ENCODE peak calls at places on chromosomes 2 and 18, in seven cellular contexts. One of them, this sample, is unnamed.

GRCh38 chr2:190973726-190974628 is 40.0 kb downstream of the STAT1 start:
- DNase-seq in mucosa of descending colon: no peak
- DNase-seq in lower leg skin: no peak
- DNase-seq in WERI-Rb-1: no peak
- DNase-seq in astrocyte of the spinal cord: no peak
- DNase-seq in epithelial cell of esophagus: no peak
- DNase-seq in transverse colon: no peak
- DNase-seq in this sample: no peak

GRCh38 chr18:44733754-44734465 is 53.2 kb downstream of the SETBP1 start:
- DNase-seq in WERI-Rb-1: no peak
- DNase-seq in transverse colon: no peak
- DNase-seq in epithelial cell of esophagus: peak
- DNase-seq in lower leg skin: no peak
- DNase-seq in astrocyte of the spinal cord: peak
- DNase-seq in mucosa of descending colon: no peak
- DNase-seq in this sample: no peak

GRCh38 chr2:108268001-108268400 is 20.7 kb upstream of the SULT1C2 start:
- DNase-seq in lower leg skin: no peak
- DNase-seq in WERI-Rb-1: no peak
- DNase-seq in astrocyte of the spinal cord: peak
- DNase-seq in epithelial cell of esophagus: peak
- DNase-seq in transverse colon: no peak
- DNase-seq in mucosa of descending colon: no peak
- DNase-seq in this sample: no peak

GRCh38 chr2:181393472-181393871 is 63.7 kb upstream of the ITGA4 start:
- DNase-seq in mucosa of descending colon: no peak
- DNase-seq in lower leg skin: no peak
- DNase-seq in WERI-Rb-1: no peak
- DNase-seq in astrocyte of the spinal cord: peak
- DNase-seq in epithelial cell of esophagus: peak
- DNase-seq in transverse colon: no peak
- DNase-seq in this sample: no peak

GRCh38 chr18:32160547-32160946 is 29.3 kb upstream of the MEP1B start:
- DNase-seq in transverse colon: peak
- DNase-seq in lower leg skin: no peak
- DNase-seq in astrocyte of the spinal cord: no peak
- DNase-seq in epithelial cell of esophagus: peak
- DNase-seq in mucosa of descending colon: no peak
- DNase-seq in WERI-Rb-1: no peak
- DNase-seq in this sample: no peak

GRCh38 chr2:179842498-179843153 is 18.8 kb downstream of the ZNF385B start:
- DNase-seq in epithelial cell of esophagus: no peak
- DNase-seq in lower leg skin: no peak
- DNase-seq in transverse colon: no peak
- DNase-seq in WERI-Rb-1: peak
- DNase-seq in astrocyte of the spinal cord: peak
- DNase-seq in mucosa of descending colon: no peak
- DNase-seq in this sample: peak

GRCh38 chr2:163600801-163601200 is 135.0 kb downstream of the FIGN start:
- DNase-seq in epithelial cell of esophagus: no peak
- DNase-seq in astrocyte of the spinal cord: no peak
- DNase-seq in lower leg skin: no peak
- DNase-seq in transverse colon: no peak
- DNase-seq in WERI-Rb-1: no peak
- DNase-seq in mucosa of descending colon: no peak
- DNase-seq in this sample: no peak

GRCh38 chr2:162297925-162298552 is 20.4 kb downstream of the IFIH1 start:
- DNase-seq in astrocyte of the spinal cord: peak
- DNase-seq in lower leg skin: peak
- DNase-seq in epithelial cell of esophagus: peak
- DNase-seq in mucosa of descending colon: no peak
- DNase-seq in WERI-Rb-1: peak
- DNase-seq in transverse colon: peak
- DNase-seq in this sample: peak

GRCh38 chr2:99340669-99341236 is 3.6 kb downstream of the EIF5B start:
- DNase-seq in mucosa of descending colon: no peak
- DNase-seq in transverse colon: no peak
- DNase-seq in astrocyte of the spinal cord: no peak
- DNase-seq in lower leg skin: no peak
- DNase-seq in WERI-Rb-1: no peak
- DNase-seq in epithelial cell of esophagus: peak
- DNase-seq in this sample: no peak

GRCh38 chr18:12645751-12646203 is 12.1 kb downstream of the SPIRE1 start:
- DNase-seq in lower leg skin: peak
- DNase-seq in WERI-Rb-1: peak
- DNase-seq in astrocyte of the spinal cord: no peak
- DNase-seq in mucosa of descending colon: no peak
- DNase-seq in transverse colon: no peak
- DNase-seq in epithelial cell of esophagus: peak
- DNase-seq in this sample: no peak

GRCh38 chr2:139872032-139872431 is 1091.8 kb upstream of the NXPH2 start:
- DNase-seq in astrocyte of the spinal cord: no peak
- DNase-seq in WERI-Rb-1: no peak
- DNase-seq in mucosa of descending colon: no peak
- DNase-seq in lower leg skin: no peak
- DNase-seq in transverse colon: no peak
- DNase-seq in epithelial cell of esophagus: no peak
- DNase-seq in this sample: no peak

GRCh38 chr2:208820289-208820688 is 413.7 kb downstream of the PTH2R start:
- DNase-seq in astrocyte of the spinal cord: no peak
- DNase-seq in mucosa of descending colon: no peak
- DNase-seq in lower leg skin: no peak
- DNase-seq in transverse colon: no peak
- DNase-seq in epithelial cell of esophagus: peak
- DNase-seq in WERI-Rb-1: no peak
- DNase-seq in this sample: no peak

GRCh38 chr2:129957891-129958290 is 21.6 kb upstream of the RAB6C start:
- DNase-seq in astrocyte of the spinal cord: no peak
- DNase-seq in lower leg skin: no peak
- DNase-seq in mucosa of descending colon: no peak
- DNase-seq in WERI-Rb-1: no peak
- DNase-seq in epithelial cell of esophagus: peak
- DNase-seq in transverse colon: no peak
- DNase-seq in this sample: no peak

GRCh38 chr2:205659922-205660321 is 22.4 kb upstream of the NRP2 start:
- DNase-seq in WERI-Rb-1: no peak
- DNase-seq in epithelial cell of esophagus: no peak
- DNase-seq in lower leg skin: no peak
- DNase-seq in mucosa of descending colon: no peak
- DNase-seq in transverse colon: no peak
- DNase-seq in astrocyte of the spinal cord: no peak
- DNase-seq in this sample: no peak

GRCh38 chr2:224287533-224287932 is 114.4 kb downstream of the FAM124B start:
- DNase-seq in lower leg skin: no peak
- DNase-seq in transverse colon: no peak
- DNase-seq in mucosa of descending colon: no peak
- DNase-seq in epithelial cell of esophagus: no peak
- DNase-seq in astrocyte of the spinal cord: no peak
- DNase-seq in WERI-Rb-1: peak
- DNase-seq in this sample: no peak

GRCh38 chr2:10811552-10811951 is 1.0 kb downstream of the PDIA6 start:
- DNase-seq in transverse colon: no peak
- DNase-seq in lower leg skin: no peak
- DNase-seq in astrocyte of the spinal cord: peak
- DNase-seq in mucosa of descending colon: no peak
- DNase-seq in epithelial cell of esophagus: peak
- DNase-seq in WERI-Rb-1: no peak
- DNase-seq in this sample: no peak

GRCh38 chr2:1070601-1071000 is 120.0 kb downstream of the SNTG2 start:
- DNase-seq in mucosa of descending colon: no peak
- DNase-seq in lower leg skin: no peak
- DNase-seq in transverse colon: no peak
- DNase-seq in epithelial cell of esophagus: no peak
- DNase-seq in WERI-Rb-1: no peak
- DNase-seq in astrocyte of the spinal cord: no peak
- DNase-seq in this sample: no peak

GRCh38 chr2:20050104-20050711 is 1.2 kb downstream of the LAPTM4A start:
- DNase-seq in transverse colon: peak
- DNase-seq in WERI-Rb-1: peak
- DNase-seq in epithelial cell of esophagus: peak
- DNase-seq in mucosa of descending colon: no peak
- DNase-seq in astrocyte of the spinal cord: peak
- DNase-seq in lower leg skin: peak
- DNase-seq in this sample: no peak

GRCh38 chr2:149278146-149278878 is 52.1 kb upstream of the LYPD6 start:
- DNase-seq in mucosa of descending colon: no peak
- DNase-seq in WERI-Rb-1: no peak
- DNase-seq in lower leg skin: no peak
- DNase-seq in transverse colon: no peak
- DNase-seq in epithelial cell of esophagus: no peak
- DNase-seq in astrocyte of the spinal cord: no peak
- DNase-seq in this sample: no peak

GRCh38 chr2:184596819-184597411 is 1.4 kb upstream of the ZNF804A start:
- DNase-seq in epithelial cell of esophagus: peak
- DNase-seq in mucosa of descending colon: no peak
- DNase-seq in astrocyte of the spinal cord: peak
- DNase-seq in lower leg skin: no peak
- DNase-seq in transverse colon: no peak
- DNase-seq in WERI-Rb-1: no peak
- DNase-seq in this sample: no peak
- TF ChIP-seq CTCF in epithelial cell of esophagus: no peak
- TF ChIP-seq CTCF in mucosa of descending colon: no peak
- TF ChIP-seq CTCF in astrocyte of the spinal cord: peak
- TF ChIP-seq CTCF in lower leg skin: no peak
- TF ChIP-seq CTCF in transverse colon: no peak
- TF ChIP-seq CTCF in WERI-Rb-1: no peak
- TF ChIP-seq CTCF in this sample: no peak

GRCh38 chr2:71223767-71224333 is 3.1 kb downstream of the PAIP2B start:
- DNase-seq in astrocyte of the spinal cord: peak
- DNase-seq in WERI-Rb-1: peak
- DNase-seq in lower leg skin: no peak
- DNase-seq in transverse colon: peak
- DNase-seq in mucosa of descending colon: no peak
- DNase-seq in epithelial cell of esophagus: peak
- DNase-seq in this sample: peak
- TF ChIP-seq CTCF in astrocyte of the spinal cord: peak
- TF ChIP-seq CTCF in WERI-Rb-1: peak
- TF ChIP-seq CTCF in lower leg skin: no peak
- TF ChIP-seq CTCF in transverse colon: peak
- TF ChIP-seq CTCF in mucosa of descending colon: no peak
- TF ChIP-seq CTCF in epithelial cell of esophagus: peak
- TF ChIP-seq CTCF in this sample: no peak

DNA sequence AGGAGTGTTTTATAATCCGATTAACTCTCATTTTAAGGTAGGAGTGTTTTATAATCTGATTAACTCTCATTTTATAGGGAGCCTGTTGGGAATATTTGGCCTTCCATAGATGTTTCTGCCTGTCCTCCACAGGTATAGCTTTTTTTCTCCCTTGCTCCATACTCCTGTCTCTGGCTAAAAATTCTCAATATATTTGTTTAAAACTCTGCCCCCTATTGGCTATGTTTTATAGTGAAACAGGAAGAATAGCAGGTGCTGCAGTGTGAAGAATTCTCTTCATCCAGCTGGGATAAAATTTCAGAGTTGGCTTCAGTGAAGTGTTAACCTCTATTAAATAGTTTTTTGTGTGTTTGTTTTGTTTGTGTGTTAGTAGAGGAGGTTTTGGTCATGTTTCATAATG is 1046.0 kb upstream of the TMEFF2 start:
- DNase-seq in astrocyte of the spinal cord: no peak
- DNase-seq in transverse colon: no peak
- DNase-seq in WERI-Rb-1: no peak
- DNase-seq in mucosa of descending colon: no peak
- DNase-seq in lower leg skin: no peak
- DNase-seq in epithelial cell of esophagus: peak
- DNase-seq in this sample: no peak
- TF ChIP-seq CTCF in astrocyte of the spinal cord: peak
- TF ChIP-seq CTCF in transverse colon: peak
- TF ChIP-seq CTCF in WERI-Rb-1: no peak
- TF ChIP-seq CTCF in mucosa of descending colon: no peak
- TF ChIP-seq CTCF in lower leg skin: no peak
- TF ChIP-seq CTCF in epithelial cell of esophagus: peak
- TF ChIP-seq CTCF in this sample: peak

DNA sequence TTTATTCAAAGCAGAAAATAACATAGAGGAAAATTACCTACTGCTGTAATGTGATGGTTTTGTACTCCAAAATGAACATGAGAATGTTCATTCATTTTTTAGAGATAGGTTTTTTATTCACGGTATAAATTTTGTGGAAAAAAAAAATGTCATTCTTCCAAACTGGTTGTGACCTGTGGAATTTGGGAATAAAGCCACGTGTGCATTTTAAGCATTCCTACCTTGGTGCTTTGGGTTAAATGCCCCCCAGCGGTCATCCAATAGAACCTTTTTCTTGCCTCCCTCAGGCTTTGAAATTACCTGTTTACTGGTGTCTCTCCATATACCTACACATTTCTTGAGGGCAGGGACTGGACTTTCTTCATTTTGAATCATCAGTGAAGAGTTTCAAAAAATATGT is 740.7 kb downstream of the DPP10 start:
- DNase-seq in epithelial cell of esophagus: no peak
- DNase-seq in transverse colon: no peak
- DNase-seq in WERI-Rb-1: no peak
- DNase-seq in mucosa of descending colon: no peak
- DNase-seq in astrocyte of the spinal cord: no peak
- DNase-seq in lower leg skin: no peak
- DNase-seq in this sample: no peak
- TF ChIP-seq CTCF in epithelial cell of esophagus: no peak
- TF ChIP-seq CTCF in transverse colon: no peak
- TF ChIP-seq CTCF in WERI-Rb-1: no peak
- TF ChIP-seq CTCF in mucosa of descending colon: no peak
- TF ChIP-seq CTCF in astrocyte of the spinal cord: no peak
- TF ChIP-seq CTCF in lower leg skin: no peak
- TF ChIP-seq CTCF in this sample: peak

GRCh38 chr2:199710551-199710950 is 140.4 kb downstream of the FTCDNL1 start:
- DNase-seq in WERI-Rb-1: no peak
- DNase-seq in epithelial cell of esophagus: no peak
- DNase-seq in transverse colon: no peak
- DNase-seq in lower leg skin: no peak
- DNase-seq in astrocyte of the spinal cord: no peak
- DNase-seq in mucosa of descending colon: no peak
- DNase-seq in this sample: no peak

GRCh38 chr2:199717587-199717907 is 133.4 kb downstream of the FTCDNL1 start:
- DNase-seq in mucosa of descending colon: no peak
- DNase-seq in astrocyte of the spinal cord: no peak
- DNase-seq in lower leg skin: no peak
- DNase-seq in epithelial cell of esophagus: no peak
- DNase-seq in transverse colon: no peak
- DNase-seq in WERI-Rb-1: no peak
- DNase-seq in this sample: no peak

GRCh38 chr2:199718074-199718473 is 132.9 kb downstream of the FTCDNL1 start:
- DNase-seq in astrocyte of the spinal cord: no peak
- DNase-seq in mucosa of descending colon: no peak
- DNase-seq in epithelial cell of esophagus: no peak
- DNase-seq in WERI-Rb-1: no peak
- DNase-seq in transverse colon: no peak
- DNase-seq in lower leg skin: no peak
- DNase-seq in this sample: no peak

GRCh38 chr2:199716807-199717586 is 134.0 kb downstream of the FTCDNL1 start:
- DNase-seq in epithelial cell of esophagus: peak
- DNase-seq in transverse colon: no peak
- DNase-seq in WERI-Rb-1: no peak
- DNase-seq in lower leg skin: no peak
- DNase-seq in mucosa of descending colon: no peak
- DNase-seq in astrocyte of the spinal cord: no peak
- DNase-seq in this sample: no peak

GRCh38 chr2:199713746-199714145 is 137.2 kb downstream of the FTCDNL1 start:
- DNase-seq in astrocyte of the spinal cord: no peak
- DNase-seq in lower leg skin: no peak
- DNase-seq in epithelial cell of esophagus: no peak
- DNase-seq in transverse colon: no peak
- DNase-seq in mucosa of descending colon: no peak
- DNase-seq in WERI-Rb-1: no peak
- DNase-seq in this sample: no peak
- TF ChIP-seq CTCF in astrocyte of the spinal cord: no peak
- TF ChIP-seq CTCF in lower leg skin: no peak
- TF ChIP-seq CTCF in epithelial cell of esophagus: no peak
- TF ChIP-seq CTCF in transverse colon: no peak
- TF ChIP-seq CTCF in mucosa of descending colon: no peak
- TF ChIP-seq CTCF in WERI-Rb-1: no peak
- TF ChIP-seq CTCF in this sample: no peak

GRCh38 chr2:182506606-182507005 is 79.8 kb upstream of the PDE1A start:
- DNase-seq in mucosa of descending colon: no peak
- DNase-seq in WERI-Rb-1: no peak
- DNase-seq in lower leg skin: no peak
- DNase-seq in epithelial cell of esophagus: no peak
- DNase-seq in transverse colon: no peak
- DNase-seq in astrocyte of the spinal cord: peak
- DNase-seq in this sample: peak
- TF ChIP-seq CTCF in mucosa of descending colon: no peak
- TF ChIP-seq CTCF in WERI-Rb-1: no peak
- TF ChIP-seq CTCF in lower leg skin: no peak
- TF ChIP-seq CTCF in epithelial cell of esophagus: no peak
- TF ChIP-seq CTCF in transverse colon: no peak
- TF ChIP-seq CTCF in astrocyte of the spinal cord: no peak
- TF ChIP-seq CTCF in this sample: no peak

This sample was measured in endothelial cell.